ENCODE peak calls at places on chromosomes 13 and 19, in five cellular contexts. W, C, S, U and J are unnamed samples.

GRCh38 chr13:106034201-106034600 is 501.3 kb downstream of the EFNB2 start:
- DNase-seq in W (no peak), C (no peak), S (no peak), U (no peak), J (no peak)

GRCh38 chr19:43681826-43682225 is 11.9 kb upstream of the PLAUR start:
- DNase-seq in W (no peak), C (no peak), S (no peak), U (no peak), J (no peak)

GRCh38 chr13:29703421-29703820 is 107.9 kb upstream of the SLC7A1 start:
- DNase-seq in W (no peak), C (no peak), S (no peak), U (no peak), J (no peak)

GRCh38 chr13:112712451-112712881 is 22.6 kb downstream of the ATP11A start:
- DNase-seq in W (no peak), C (no peak), S (no peak), U (no peak), J (no peak)

GRCh38 chr19:49135686-49136085 is 16.3 kb downstream of the PPFIA3 start:
- DNase-seq in W (no peak), C (no peak), S (no peak), U (no peak), J (no peak)

GRCh38 chr19:39137131-39137530 is 11.5 kb downstream of the PAK4 start:
- DNase-seq in W (no peak), C (no peak), S (no peak), U (no peak), J (no peak)

GRCh38 chr13:53151692-53152421 is 123.2 kb downstream of the OLFM4 start:
- DNase-seq in W (peak), C (peak), S (peak), U (peak), J (peak)

GRCh38 chr19:28313633-28314032 is 899.3 kb downstream of the UQCRFS1 start:
- DNase-seq in W (no peak), C (no peak), S (no peak), U (no peak), J (no peak)

GRCh38 chr19:10091892-10092641 is 6.0 kb downstream of the SHFL start:
- DNase-seq in W (no peak), C (no peak), S (peak), U (no peak), J (no peak)

DNA sequence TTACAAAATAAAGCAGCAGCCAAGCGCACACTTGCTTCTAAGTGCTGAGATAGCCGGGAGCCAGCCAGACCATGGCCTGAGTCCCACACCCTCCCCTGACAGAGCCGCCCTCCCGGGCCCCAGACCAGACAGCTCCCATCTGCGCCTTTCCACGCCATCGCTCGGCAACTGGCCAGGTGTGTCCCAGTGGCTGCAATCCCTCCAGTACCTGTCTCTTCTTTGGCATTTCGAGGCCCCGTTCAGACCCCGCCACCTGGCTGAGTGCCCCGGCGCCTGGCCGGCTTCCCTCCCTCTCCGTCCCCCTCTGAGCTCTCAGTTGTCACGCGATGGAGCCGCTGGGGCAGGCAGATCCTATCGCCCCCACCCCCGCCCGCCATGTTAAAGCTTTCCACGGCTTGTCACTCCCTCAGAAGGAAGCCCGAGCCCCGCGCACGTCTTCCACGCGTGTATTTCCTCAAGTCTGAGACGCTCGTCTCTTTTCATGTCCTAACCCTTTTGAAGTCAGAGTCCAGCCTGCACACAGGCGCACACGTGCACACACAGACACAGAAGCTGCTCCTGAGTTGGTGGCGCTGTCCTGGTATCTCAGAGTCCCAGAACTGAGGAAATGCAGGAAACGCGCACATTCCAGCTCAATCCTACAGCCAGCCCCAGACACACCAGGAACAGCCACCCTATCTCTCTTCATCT is 7.9 kb downstream of the MLLT1 start:
- DNase-seq in W (no peak), C (no peak), S (peak), U (no peak), J (no peak)
- TF ChIP-seq POLR2AphosphoS5 in W (no peak), C (no peak), S (no peak), U (no peak), J (no peak)

GRCh38 chr19:3722443-3723109 is 14.4 kb downstream of the TJP3 start:
- DNase-seq in W (no peak), C (no peak), S (peak), U (no peak), J (no peak)
- TF ChIP-seq POLR2A in W (no peak), C (no peak), S (no peak), U (no peak), J (no peak)

GRCh38 chr19:883661-884211 is 9.3 kb downstream of the MED16 start:
- DNase-seq in W (no peak), C (no peak), S (no peak), U (no peak), J (no peak)
- TF ChIP-seq TAF1 in W (no peak), C (no peak), S (no peak), U (no peak), J (no peak)

GRCh38 chr13:23627419-23627818 is 57.2 kb downstream of the TNFRSF19 start:
- DNase-seq in W (no peak), C (no peak), S (no peak), U (no peak), J (no peak)

GRCh38 chr13:23628765-23629565 is 58.8 kb downstream of the TNFRSF19 start:
- DNase-seq in W (no peak), C (no peak), S (no peak), U (no peak), J (no peak)

GRCh38 chr13:23629566-23630272 is 59.5 kb downstream of the TNFRSF19 start:
- DNase-seq in W (no peak), C (no peak), S (no peak), U (no peak), J (no peak)

GRCh38 chr13:23628250-23628649 is 58.0 kb downstream of the TNFRSF19 start:
- DNase-seq in W (no peak), C (no peak), S (no peak), U (no peak), J (no peak)

DNA sequence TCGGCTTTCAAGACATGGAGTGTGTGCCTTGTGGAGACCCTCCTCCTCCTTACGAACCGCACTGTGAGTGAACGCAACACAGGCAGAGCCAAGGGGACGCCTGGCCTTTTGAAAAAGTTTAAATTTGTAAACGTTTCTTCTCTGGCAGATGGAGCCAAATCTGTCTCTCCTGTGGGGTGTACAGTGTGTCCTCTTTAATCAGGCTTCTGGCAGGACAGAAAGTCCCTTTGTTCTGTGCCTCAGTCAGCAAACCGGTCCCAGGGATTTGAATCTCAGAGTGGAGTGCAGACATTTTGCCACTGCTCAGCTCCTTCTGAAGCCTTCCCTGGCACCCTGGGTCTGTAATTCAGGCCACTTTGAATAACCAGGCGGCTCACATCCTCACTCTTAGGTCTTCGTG is 56.5 kb downstream of the TNFRSF19 start:
- DNase-seq in W (no peak), C (no peak), S (no peak), U (no peak), J (no peak)
- TF ChIP-seq POLR2AphosphoS5 in W (no peak), C (no peak), S (no peak), U (no peak), J (no peak)

GRCh38 chr19:17512574-17512939 is 1.1 kb downstream of the PGLS start:
- DNase-seq in W (no peak), C (no peak), S (no peak), U (no peak), J (no peak)

GRCh38 chr19:17510220-17510993 is 1.0 kb upstream of the PGLS start:
- DNase-seq in W (no peak), C (no peak), S (no peak), U (no peak), J (no peak)

GRCh38 chr19:17513801-17514200 is 2.4 kb downstream of the PGLS start:
- DNase-seq in W (no peak), C (no peak), S (no peak), U (no peak), J (no peak)

GRCh38 chr19:17515408-17516149 is 4.1 kb downstream of the PGLS start:
- DNase-seq in W (no peak), C (no peak), S (no peak), U (no peak), J (no peak)

DNA sequence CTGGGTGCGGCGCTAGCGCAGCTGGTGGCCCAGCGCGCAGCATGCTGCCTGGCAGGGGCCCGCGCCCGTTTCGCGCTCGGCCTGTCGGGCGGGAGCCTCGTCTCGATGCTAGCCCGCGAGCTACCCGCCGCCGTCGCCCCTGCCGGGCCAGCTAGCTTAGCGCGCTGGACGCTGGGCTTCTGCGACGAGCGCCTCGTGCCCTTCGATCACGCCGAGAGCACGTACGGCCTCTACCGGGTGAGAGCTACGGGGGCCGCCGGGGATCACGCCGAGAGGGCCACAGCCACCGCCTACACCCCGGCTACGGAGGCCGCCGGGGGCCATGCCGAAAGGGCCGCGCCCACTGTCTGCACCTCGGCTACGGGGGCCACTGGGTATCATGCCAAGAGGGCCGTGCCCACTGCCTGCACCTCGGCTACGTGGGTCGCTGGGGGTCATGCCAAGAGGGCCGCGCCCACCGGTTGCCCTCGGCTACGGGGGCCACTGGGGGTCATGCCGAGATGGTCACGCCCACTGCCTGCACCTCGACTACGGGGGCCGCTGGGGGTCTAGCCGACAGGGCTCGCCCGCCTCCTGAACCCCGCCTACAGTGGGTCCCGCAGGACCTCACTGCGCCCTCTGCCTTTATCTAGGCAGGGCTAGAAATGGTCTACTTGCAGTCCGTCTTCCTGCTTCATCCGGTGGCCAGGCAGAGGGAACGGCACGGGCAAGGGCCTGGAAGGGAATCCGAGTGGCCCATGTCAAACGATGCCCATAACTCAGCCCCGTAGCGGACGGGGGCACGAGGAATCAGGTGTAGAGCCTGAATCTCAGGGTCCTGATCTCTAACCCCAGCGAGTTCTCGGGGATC is 500 bp downstream of the PGLS start:
- DNase-seq in W (peak), C (peak), S (peak), U (peak), J (peak)
- TF ChIP-seq POLR2A in W (peak), C (no peak), S (peak), U (peak), J (peak)

GRCh38 chr13:49020940-49021548 is 45.3 kb downstream of the FNDC3A start:
- DNase-seq in W (peak), C (no peak), S (no peak), U (no peak), J (no peak)
- TF ChIP-seq TAF1 in W (no peak), C (no peak), S (no peak), U (no peak), J (no peak)

GRCh38 chr13:19665427-19665859 is 32.0 kb downstream of the MPHOSPH8 start:
- DNase-seq in W (no peak), C (no peak), S (no peak), U (no peak), J (no peak)
- TF ChIP-seq POLR2AphosphoS5 in W (no peak), C (no peak), S (no peak), U (no peak), J (no peak)

GRCh38 chr19:1492474-1493006 is 1.6 kb downstream of the REEP6 start:
- DNase-seq in W (no peak), C (no peak), S (no peak), U (no peak), J (no peak)

GRCh38 chr19:1490311-1491113 is at the start of gene PCSK4:
- DNase-seq in W (peak), C (peak), S (peak), U (peak), J (peak)

GRCh38 chr19:1490020-1490310 is 185 bp downstream of the PCSK4 start:
- DNase-seq in W (no peak), C (no peak), S (no peak), U (no peak), J (no peak)

GRCh38 chr19:1491849-1492170 is 829 bp downstream of the REEP6 start:
- DNase-seq in W (no peak), C (no peak), S (no peak), U (no peak), J (no peak)

GRCh38 chr19:1491114-1491848 is at the start of gene REEP6:
- DNase-seq in W (no peak), C (no peak), S (no peak), U (no peak), J (no peak)
- TF ChIP-seq POLR2A in W (no peak), C (no peak), S (peak), U (peak), J (no peak)

DNA sequence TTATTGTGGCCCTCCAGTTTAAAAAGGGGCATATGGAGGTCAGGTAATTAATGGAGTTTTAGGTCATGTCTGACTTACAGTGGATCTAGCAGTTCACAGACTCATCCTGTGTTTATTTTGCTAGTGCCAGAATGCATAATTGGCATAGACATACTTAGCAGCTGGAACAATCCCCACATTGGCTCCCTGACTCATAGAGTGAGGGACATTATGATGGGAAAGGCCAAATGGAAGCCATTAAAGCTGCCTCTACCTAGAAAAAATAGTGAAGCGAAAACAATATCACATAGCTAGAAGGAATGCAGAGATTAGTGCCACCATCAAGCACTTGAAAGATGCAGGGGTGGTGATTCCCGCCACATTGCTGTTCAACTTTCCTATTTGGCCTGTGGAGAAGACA is 610.7 kb downstream of the SLITRK5 start:
- DNase-seq in W (no peak), C (no peak), S (no peak), U (no peak), J (no peak)
- TF ChIP-seq TAF1 in W (no peak), C (no peak), S (no peak), U (no peak), J (no peak)